ENCODE peak calls at places on chromosome 11, in nine cellular contexts. One of them, this sample, is unnamed.

GRCh38 chr11:18171377-18172000 is 1.1 kb upstream of the MRGPRX4 start:
- DNase-seq in upper lobe of right lung: no peak
- DNase-seq in brain microvascular endothelial cell: peak
- DNase-seq in spleen: no peak
- DNase-seq in GM10248: no peak
- DNase-seq in GM12864: no peak
- DNase-seq in cardiac muscle cell: peak
- DNase-seq in progenitor cell of endocrine pancreas: no peak
- DNase-seq in astrocyte: no peak
- DNase-seq in this sample: no peak

GRCh38 chr11:69088676-69089146 is 40.0 kb downstream of the TPCN2 start:
- DNase-seq in GM12864: peak
- DNase-seq in progenitor cell of endocrine pancreas: peak
- DNase-seq in brain microvascular endothelial cell: peak
- DNase-seq in GM10248: peak
- DNase-seq in upper lobe of right lung: no peak
- DNase-seq in astrocyte: peak
- DNase-seq in cardiac muscle cell: peak
- DNase-seq in spleen: no peak
- DNase-seq in this sample: no peak

GRCh38 chr11:10002221-10002620 is 291.8 kb downstream of the SBF2 start:
- DNase-seq in progenitor cell of endocrine pancreas: no peak
- DNase-seq in GM12864: no peak
- DNase-seq in brain microvascular endothelial cell: no peak
- DNase-seq in GM10248: no peak
- DNase-seq in astrocyte: no peak
- DNase-seq in upper lobe of right lung: no peak
- DNase-seq in cardiac muscle cell: no peak
- DNase-seq in spleen: no peak
- DNase-seq in this sample: no peak

GRCh38 chr11:44622721-44623258 is 57.3 kb downstream of the CD82 start:
- DNase-seq in astrocyte: no peak
- DNase-seq in spleen: peak
- DNase-seq in progenitor cell of endocrine pancreas: peak
- DNase-seq in GM10248: peak
- DNase-seq in brain microvascular endothelial cell: no peak
- DNase-seq in cardiac muscle cell: no peak
- DNase-seq in upper lobe of right lung: peak
- DNase-seq in GM12864: no peak
- DNase-seq in this sample: peak

GRCh38 chr11:19394525-19395016 is 153.8 kb upstream of the E2F8 start:
- DNase-seq in brain microvascular endothelial cell: no peak
- DNase-seq in GM12864: peak
- DNase-seq in astrocyte: no peak
- DNase-seq in GM10248: peak
- DNase-seq in spleen: no peak
- DNase-seq in progenitor cell of endocrine pancreas: no peak
- DNase-seq in upper lobe of right lung: no peak
- DNase-seq in cardiac muscle cell: no peak
- DNase-seq in this sample: no peak

GRCh38 chr11:92964471-92964870 is 5.0 kb upstream of the MTNR1B start:
- DNase-seq in progenitor cell of endocrine pancreas: no peak
- DNase-seq in brain microvascular endothelial cell: no peak
- DNase-seq in cardiac muscle cell: no peak
- DNase-seq in upper lobe of right lung: no peak
- DNase-seq in GM12864: no peak
- DNase-seq in GM10248: no peak
- DNase-seq in astrocyte: peak
- DNase-seq in spleen: no peak
- DNase-seq in this sample: no peak

GRCh38 chr11:63998558-63999348 is 12.5 kb downstream of the OTUB1 start:
- DNase-seq in spleen: peak
- DNase-seq in progenitor cell of endocrine pancreas: no peak
- DNase-seq in cardiac muscle cell: no peak
- DNase-seq in brain microvascular endothelial cell: no peak
- DNase-seq in GM10248: no peak
- DNase-seq in GM12864: no peak
- DNase-seq in astrocyte: no peak
- DNase-seq in upper lobe of right lung: no peak
- DNase-seq in this sample: no peak

GRCh38 chr11:94851864-94852581 is 83.9 kb downstream of the AMOTL1 start:
- DNase-seq in astrocyte: no peak
- DNase-seq in cardiac muscle cell: no peak
- DNase-seq in spleen: no peak
- DNase-seq in brain microvascular endothelial cell: no peak
- DNase-seq in GM12864: no peak
- DNase-seq in upper lobe of right lung: no peak
- DNase-seq in progenitor cell of endocrine pancreas: no peak
- DNase-seq in GM10248: no peak
- DNase-seq in this sample: no peak

GRCh38 chr11:2577071-2578005 is 122.5 kb downstream of the KCNQ1OT1 start:
- DNase-seq in astrocyte: no peak
- DNase-seq in brain microvascular endothelial cell: no peak
- DNase-seq in progenitor cell of endocrine pancreas: peak
- DNase-seq in GM12864: no peak
- DNase-seq in cardiac muscle cell: no peak
- DNase-seq in GM10248: no peak
- DNase-seq in spleen: peak
- DNase-seq in upper lobe of right lung: peak
- DNase-seq in this sample: peak

GRCh38 chr11:92556435-92556834 is 331.8 kb downstream of the FAT3 start:
- DNase-seq in astrocyte: peak
- DNase-seq in cardiac muscle cell: peak
- DNase-seq in spleen: no peak
- DNase-seq in brain microvascular endothelial cell: peak
- DNase-seq in progenitor cell of endocrine pancreas: no peak
- DNase-seq in GM12864: no peak
- DNase-seq in upper lobe of right lung: no peak
- DNase-seq in GM10248: no peak
- DNase-seq in this sample: no peak

GRCh38 chr11:119602745-119603373 is 126.1 kb downstream of the NECTIN1 start:
- DNase-seq in astrocyte: no peak
- DNase-seq in spleen: no peak
- DNase-seq in progenitor cell of endocrine pancreas: no peak
- DNase-seq in brain microvascular endothelial cell: no peak
- DNase-seq in GM10248: no peak
- DNase-seq in GM12864: no peak
- DNase-seq in upper lobe of right lung: no peak
- DNase-seq in cardiac muscle cell: no peak
- DNase-seq in this sample: no peak

GRCh38 chr11:11035331-11035730 is 177.5 kb upstream of the ZBED5 start:
- DNase-seq in cardiac muscle cell: no peak
- DNase-seq in brain microvascular endothelial cell: peak
- DNase-seq in astrocyte: no peak
- DNase-seq in progenitor cell of endocrine pancreas: no peak
- DNase-seq in spleen: no peak
- DNase-seq in upper lobe of right lung: no peak
- DNase-seq in GM12864: no peak
- DNase-seq in GM10248: no peak
- DNase-seq in this sample: no peak

GRCh38 chr11:75474878-75475766 is 42.1 kb upstream of the KLHL35 start:
- DNase-seq in brain microvascular endothelial cell: peak
- DNase-seq in spleen: peak
- DNase-seq in upper lobe of right lung: peak
- DNase-seq in astrocyte: no peak
- DNase-seq in GM10248: peak
- DNase-seq in progenitor cell of endocrine pancreas: no peak
- DNase-seq in cardiac muscle cell: peak
- DNase-seq in GM12864: no peak
- DNase-seq in this sample: no peak

GRCh38 chr11:35099278-35100018 is 39.5 kb upstream of the CD44 start:
- DNase-seq in spleen: no peak
- DNase-seq in upper lobe of right lung: no peak
- DNase-seq in brain microvascular endothelial cell: peak
- DNase-seq in GM12864: no peak
- DNase-seq in cardiac muscle cell: peak
- DNase-seq in astrocyte: peak
- DNase-seq in progenitor cell of endocrine pancreas: no peak
- DNase-seq in GM10248: no peak
- DNase-seq in this sample: no peak

GRCh38 chr11:113278925-113279324 is 35.5 kb upstream of the TTC12 start:
- DNase-seq in upper lobe of right lung: no peak
- DNase-seq in spleen: no peak
- DNase-seq in cardiac muscle cell: peak
- DNase-seq in astrocyte: no peak
- DNase-seq in GM12864: no peak
- DNase-seq in progenitor cell of endocrine pancreas: no peak
- DNase-seq in brain microvascular endothelial cell: no peak
- DNase-seq in GM10248: no peak
- DNase-seq in this sample: no peak
- TF ChIP-seq CTCF in upper lobe of right lung: no peak
- TF ChIP-seq CTCF in spleen: no peak
- TF ChIP-seq CTCF in cardiac muscle cell: no peak
- TF ChIP-seq CTCF in astrocyte: no peak
- TF ChIP-seq CTCF in GM12864: no peak
- TF ChIP-seq CTCF in progenitor cell of endocrine pancreas: no peak
- TF ChIP-seq CTCF in brain microvascular endothelial cell: no peak
- TF ChIP-seq CTCF in GM10248: no peak
- TF ChIP-seq CTCF in this sample: peak

GRCh38 chr11:108958446-108959123 is 293.7 kb downstream of the DDX10 start:
- DNase-seq in brain microvascular endothelial cell: peak
- DNase-seq in upper lobe of right lung: no peak
- DNase-seq in astrocyte: peak
- DNase-seq in cardiac muscle cell: peak
- DNase-seq in spleen: no peak
- DNase-seq in GM12864: no peak
- DNase-seq in progenitor cell of endocrine pancreas: no peak
- DNase-seq in GM10248: no peak
- DNase-seq in this sample: no peak
- TF ChIP-seq CTCF in brain microvascular endothelial cell: no peak
- TF ChIP-seq CTCF in upper lobe of right lung: no peak
- TF ChIP-seq CTCF in astrocyte: no peak
- TF ChIP-seq CTCF in cardiac muscle cell: no peak
- TF ChIP-seq CTCF in spleen: no peak
- TF ChIP-seq CTCF in GM12864: no peak
- TF ChIP-seq CTCF in progenitor cell of endocrine pancreas: no peak
- TF ChIP-seq CTCF in GM10248: no peak
- TF ChIP-seq CTCF in this sample: peak

GRCh38 chr11:76782526-76783293 is 446 bp upstream of the TSKU start:
- DNase-seq in GM10248: peak
- DNase-seq in astrocyte: peak
- DNase-seq in progenitor cell of endocrine pancreas: peak
- DNase-seq in cardiac muscle cell: peak
- DNase-seq in GM12864: no peak
- DNase-seq in upper lobe of right lung: peak
- DNase-seq in brain microvascular endothelial cell: peak
- DNase-seq in spleen: peak
- DNase-seq in this sample: peak

GRCh38 chr11:76781861-76782500 is 1.2 kb upstream of the TSKU start:
- DNase-seq in GM10248: no peak
- DNase-seq in upper lobe of right lung: no peak
- DNase-seq in brain microvascular endothelial cell: no peak
- DNase-seq in progenitor cell of endocrine pancreas: no peak
- DNase-seq in GM12864: no peak
- DNase-seq in astrocyte: no peak
- DNase-seq in cardiac muscle cell: no peak
- DNase-seq in spleen: peak
- DNase-seq in this sample: peak

GRCh38 chr11:76785513-76785912 is 2.4 kb downstream of the TSKU start:
- DNase-seq in astrocyte: no peak
- DNase-seq in GM12864: no peak
- DNase-seq in progenitor cell of endocrine pancreas: no peak
- DNase-seq in upper lobe of right lung: no peak
- DNase-seq in cardiac muscle cell: no peak
- DNase-seq in GM10248: no peak
- DNase-seq in brain microvascular endothelial cell: no peak
- DNase-seq in spleen: peak
- DNase-seq in this sample: peak

GRCh38 chr11:76783294-76783900 is at the start of gene TSKU:
- DNase-seq in spleen: no peak
- DNase-seq in brain microvascular endothelial cell: peak
- DNase-seq in GM10248: no peak
- DNase-seq in cardiac muscle cell: no peak
- DNase-seq in upper lobe of right lung: peak
- DNase-seq in GM12864: no peak
- DNase-seq in progenitor cell of endocrine pancreas: no peak
- DNase-seq in astrocyte: peak
- DNase-seq in this sample: peak

GRCh38 chr11:76783901-76784813 is 1.0 kb downstream of the TSKU start:
- DNase-seq in upper lobe of right lung: peak
- DNase-seq in GM10248: no peak
- DNase-seq in cardiac muscle cell: peak
- DNase-seq in brain microvascular endothelial cell: peak
- DNase-seq in GM12864: no peak
- DNase-seq in spleen: peak
- DNase-seq in astrocyte: peak
- DNase-seq in progenitor cell of endocrine pancreas: peak
- DNase-seq in this sample: peak
- TF ChIP-seq CTCF in upper lobe of right lung: no peak
- TF ChIP-seq CTCF in GM10248: no peak
- TF ChIP-seq CTCF in cardiac muscle cell: no peak
- TF ChIP-seq CTCF in brain microvascular endothelial cell: peak
- TF ChIP-seq CTCF in GM12864: no peak
- TF ChIP-seq CTCF in spleen: no peak
- TF ChIP-seq CTCF in astrocyte: no peak
- TF ChIP-seq CTCF in progenitor cell of endocrine pancreas: no peak
- TF ChIP-seq CTCF in this sample: no peak

GRCh38 chr11:31236052-31236652 is 133.4 kb downstream of the DCDC1 start:
- DNase-seq in astrocyte: no peak
- DNase-seq in spleen: no peak
- DNase-seq in progenitor cell of endocrine pancreas: no peak
- DNase-seq in GM10248: no peak
- DNase-seq in cardiac muscle cell: peak
- DNase-seq in brain microvascular endothelial cell: no peak
- DNase-seq in upper lobe of right lung: no peak
- DNase-seq in GM12864: no peak
- DNase-seq in this sample: no peak
- TF ChIP-seq CTCF in astrocyte: peak
- TF ChIP-seq CTCF in spleen: no peak
- TF ChIP-seq CTCF in progenitor cell of endocrine pancreas: no peak
- TF ChIP-seq CTCF in GM10248: peak
- TF ChIP-seq CTCF in cardiac muscle cell: peak
- TF ChIP-seq CTCF in brain microvascular endothelial cell: peak
- TF ChIP-seq CTCF in upper lobe of right lung: peak
- TF ChIP-seq CTCF in GM12864: no peak
- TF ChIP-seq CTCF in this sample: peak

GRCh38 chr11:123018702-123019101 is 37.1 kb upstream of the BSX start:
- DNase-seq in GM10248: no peak
- DNase-seq in astrocyte: no peak
- DNase-seq in GM12864: no peak
- DNase-seq in upper lobe of right lung: no peak
- DNase-seq in spleen: no peak
- DNase-seq in brain microvascular endothelial cell: no peak
- DNase-seq in cardiac muscle cell: no peak
- DNase-seq in progenitor cell of endocrine pancreas: no peak
- DNase-seq in this sample: no peak

DNA sequence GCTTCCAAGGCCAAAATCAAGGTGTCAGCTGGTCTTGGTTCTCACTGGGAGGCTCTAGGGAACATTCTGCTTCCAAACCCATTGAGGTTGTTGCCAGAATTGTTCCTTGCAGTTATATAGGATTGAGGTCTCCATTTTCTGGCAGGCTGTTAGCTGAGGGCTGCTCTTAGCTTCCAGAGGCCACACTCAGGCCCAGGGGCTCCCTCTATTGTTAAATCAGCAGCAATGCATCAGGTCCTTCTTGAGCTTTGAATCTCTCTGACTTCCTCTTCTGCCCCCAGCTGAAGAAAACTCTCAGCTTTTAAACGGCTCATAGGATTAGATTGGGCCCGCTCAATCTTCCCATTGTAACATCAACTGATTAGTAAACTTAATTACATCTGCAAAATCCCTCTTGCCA is 39.3 kb upstream of the BSX start:
- DNase-seq in cardiac muscle cell: peak
- DNase-seq in progenitor cell of endocrine pancreas: no peak
- DNase-seq in GM10248: peak
- DNase-seq in spleen: no peak
- DNase-seq in astrocyte: peak
- DNase-seq in upper lobe of right lung: peak
- DNase-seq in GM12864: no peak
- DNase-seq in brain microvascular endothelial cell: peak
- DNase-seq in this sample: no peak
- TF ChIP-seq CTCF in cardiac muscle cell: peak
- TF ChIP-seq CTCF in progenitor cell of endocrine pancreas: peak
- TF ChIP-seq CTCF in GM10248: peak
- TF ChIP-seq CTCF in spleen: peak
- TF ChIP-seq CTCF in astrocyte: peak
- TF ChIP-seq CTCF in upper lobe of right lung: peak
- TF ChIP-seq CTCF in GM12864: peak
- TF ChIP-seq CTCF in brain microvascular endothelial cell: peak
- TF ChIP-seq CTCF in this sample: peak

This sample was measured in chondrocyte.